ENCODE peak calls at places on chromosomes 1 and 21, in six cellular contexts. One of them, this sample, is unnamed.

GRCh38 chr21:46056450-46056903 is 41.4 kb upstream of the COL6A2 start:
- DNase-seq in activated T-helper 1 cell treated with anti-CD3 and anti-CD28 coated beads, Interleukin-12 subunit alpha, Interleukin-12 subunit beta, Interleukin-2, Interleukin-4 antibody, amounts not matched to agents 30 ng/mL and 10 ng/mL and 1 ng/mL, durations not matched to agents 14 hours and 24 hours and 36 hours: no peak
- DNase-seq in stimulated activated CD4-positive, alpha-beta T cell treated with anti-CD3 and anti-CD28 coated beads, Interleukin-1b, Interleukin-23, amount 100 ng/mL, for 4 hours: no peak
- DNase-seq in stimulated activated CD8-positive, alpha-beta memory T cell treated with anti-CD3 and anti-CD28 coated beads, Interleukin-15, amount 100 ng/mL, for 24 hours: no peak
- DNase-seq in GDM1: no peak
- DNase-seq in epithelial cell of esophagus: no peak
- DNase-seq in this sample: no peak

GRCh38 chr1:204465469-204466415 is 28.9 kb downstream of the PIK3C2B start:
- DNase-seq in activated T-helper 1 cell treated with anti-CD3 and anti-CD28 coated beads, Interleukin-12 subunit alpha, Interleukin-12 subunit beta, Interleukin-2, Interleukin-4 antibody, amounts not matched to agents 30 ng/mL and 10 ng/mL and 1 ng/mL, durations not matched to agents 14 hours and 24 hours and 36 hours: no peak
- DNase-seq in stimulated activated CD4-positive, alpha-beta T cell treated with anti-CD3 and anti-CD28 coated beads, Interleukin-1b, Interleukin-23, amount 100 ng/mL, for 4 hours: no peak
- DNase-seq in stimulated activated CD8-positive, alpha-beta memory T cell treated with anti-CD3 and anti-CD28 coated beads, Interleukin-15, amount 100 ng/mL, for 24 hours: no peak
- DNase-seq in GDM1: peak
- DNase-seq in epithelial cell of esophagus: no peak
- DNase-seq in this sample: peak

GRCh38 chr1:232905324-232906034 is 44.9 kb upstream of the NTPCR start:
- DNase-seq in activated T-helper 1 cell treated with anti-CD3 and anti-CD28 coated beads, Interleukin-12 subunit alpha, Interleukin-12 subunit beta, Interleukin-2, Interleukin-4 antibody, amounts not matched to agents 30 ng/mL and 10 ng/mL and 1 ng/mL, durations not matched to agents 14 hours and 24 hours and 36 hours: no peak
- DNase-seq in stimulated activated CD4-positive, alpha-beta T cell treated with anti-CD3 and anti-CD28 coated beads, Interleukin-1b, Interleukin-23, amount 100 ng/mL, for 4 hours: no peak
- DNase-seq in stimulated activated CD8-positive, alpha-beta memory T cell treated with anti-CD3 and anti-CD28 coated beads, Interleukin-15, amount 100 ng/mL, for 24 hours: no peak
- DNase-seq in GDM1: peak
- DNase-seq in epithelial cell of esophagus: peak
- DNase-seq in this sample: no peak

GRCh38 chr1:147542549-147542857 is 1.2 kb downstream of the BCL9 start:
- DNase-seq in activated T-helper 1 cell treated with anti-CD3 and anti-CD28 coated beads, Interleukin-12 subunit alpha, Interleukin-12 subunit beta, Interleukin-2, Interleukin-4 antibody, amounts not matched to agents 30 ng/mL and 10 ng/mL and 1 ng/mL, durations not matched to agents 14 hours and 24 hours and 36 hours: no peak
- DNase-seq in stimulated activated CD4-positive, alpha-beta T cell treated with anti-CD3 and anti-CD28 coated beads, Interleukin-1b, Interleukin-23, amount 100 ng/mL, for 4 hours: no peak
- DNase-seq in stimulated activated CD8-positive, alpha-beta memory T cell treated with anti-CD3 and anti-CD28 coated beads, Interleukin-15, amount 100 ng/mL, for 24 hours: no peak
- DNase-seq in GDM1: no peak
- DNase-seq in epithelial cell of esophagus: no peak
- DNase-seq in this sample: no peak

GRCh38 chr1:169572184-169572583 is 14.1 kb downstream of the F5 start:
- DNase-seq in activated T-helper 1 cell treated with anti-CD3 and anti-CD28 coated beads, Interleukin-12 subunit alpha, Interleukin-12 subunit beta, Interleukin-2, Interleukin-4 antibody, amounts not matched to agents 30 ng/mL and 10 ng/mL and 1 ng/mL, durations not matched to agents 14 hours and 24 hours and 36 hours: no peak
- DNase-seq in stimulated activated CD4-positive, alpha-beta T cell treated with anti-CD3 and anti-CD28 coated beads, Interleukin-1b, Interleukin-23, amount 100 ng/mL, for 4 hours: no peak
- DNase-seq in stimulated activated CD8-positive, alpha-beta memory T cell treated with anti-CD3 and anti-CD28 coated beads, Interleukin-15, amount 100 ng/mL, for 24 hours: no peak
- DNase-seq in GDM1: no peak
- DNase-seq in epithelial cell of esophagus: peak
- DNase-seq in this sample: no peak

GRCh38 chr1:6331543-6332246 is 61.9 kb downstream of the ACOT7 start:
- DNase-seq in activated T-helper 1 cell treated with anti-CD3 and anti-CD28 coated beads, Interleukin-12 subunit alpha, Interleukin-12 subunit beta, Interleukin-2, Interleukin-4 antibody, amounts not matched to agents 30 ng/mL and 10 ng/mL and 1 ng/mL, durations not matched to agents 14 hours and 24 hours and 36 hours: no peak
- DNase-seq in stimulated activated CD4-positive, alpha-beta T cell treated with anti-CD3 and anti-CD28 coated beads, Interleukin-1b, Interleukin-23, amount 100 ng/mL, for 4 hours: no peak
- DNase-seq in stimulated activated CD8-positive, alpha-beta memory T cell treated with anti-CD3 and anti-CD28 coated beads, Interleukin-15, amount 100 ng/mL, for 24 hours: no peak
- DNase-seq in GDM1: no peak
- DNase-seq in epithelial cell of esophagus: no peak
- DNase-seq in this sample: no peak

GRCh38 chr1:42432714-42433113 is 23.1 kb downstream of the ZMYND12 start:
- DNase-seq in activated T-helper 1 cell treated with anti-CD3 and anti-CD28 coated beads, Interleukin-12 subunit alpha, Interleukin-12 subunit beta, Interleukin-2, Interleukin-4 antibody, amounts not matched to agents 30 ng/mL and 10 ng/mL and 1 ng/mL, durations not matched to agents 14 hours and 24 hours and 36 hours: no peak
- DNase-seq in stimulated activated CD4-positive, alpha-beta T cell treated with anti-CD3 and anti-CD28 coated beads, Interleukin-1b, Interleukin-23, amount 100 ng/mL, for 4 hours: no peak
- DNase-seq in stimulated activated CD8-positive, alpha-beta memory T cell treated with anti-CD3 and anti-CD28 coated beads, Interleukin-15, amount 100 ng/mL, for 24 hours: no peak
- DNase-seq in GDM1: no peak
- DNase-seq in epithelial cell of esophagus: no peak
- DNase-seq in this sample: no peak

GRCh38 chr1:15762546-15762945 is 4.0 kb downstream of the FBLIM1 start:
- DNase-seq in activated T-helper 1 cell treated with anti-CD3 and anti-CD28 coated beads, Interleukin-12 subunit alpha, Interleukin-12 subunit beta, Interleukin-2, Interleukin-4 antibody, amounts not matched to agents 30 ng/mL and 10 ng/mL and 1 ng/mL, durations not matched to agents 14 hours and 24 hours and 36 hours: no peak
- DNase-seq in stimulated activated CD4-positive, alpha-beta T cell treated with anti-CD3 and anti-CD28 coated beads, Interleukin-1b, Interleukin-23, amount 100 ng/mL, for 4 hours: no peak
- DNase-seq in stimulated activated CD8-positive, alpha-beta memory T cell treated with anti-CD3 and anti-CD28 coated beads, Interleukin-15, amount 100 ng/mL, for 24 hours: no peak
- DNase-seq in GDM1: no peak
- DNase-seq in epithelial cell of esophagus: no peak
- DNase-seq in this sample: no peak

GRCh38 chr1:54244655-54245054 is 44.7 kb downstream of the MRPL37 start:
- DNase-seq in activated T-helper 1 cell treated with anti-CD3 and anti-CD28 coated beads, Interleukin-12 subunit alpha, Interleukin-12 subunit beta, Interleukin-2, Interleukin-4 antibody, amounts not matched to agents 30 ng/mL and 10 ng/mL and 1 ng/mL, durations not matched to agents 14 hours and 24 hours and 36 hours: no peak
- DNase-seq in stimulated activated CD4-positive, alpha-beta T cell treated with anti-CD3 and anti-CD28 coated beads, Interleukin-1b, Interleukin-23, amount 100 ng/mL, for 4 hours: no peak
- DNase-seq in stimulated activated CD8-positive, alpha-beta memory T cell treated with anti-CD3 and anti-CD28 coated beads, Interleukin-15, amount 100 ng/mL, for 24 hours: no peak
- DNase-seq in GDM1: no peak
- DNase-seq in epithelial cell of esophagus: no peak
- DNase-seq in this sample: no peak

GRCh38 chr1:66135165-66135564 is 342.5 kb downstream of the PDE4B start:
- DNase-seq in activated T-helper 1 cell treated with anti-CD3 and anti-CD28 coated beads, Interleukin-12 subunit alpha, Interleukin-12 subunit beta, Interleukin-2, Interleukin-4 antibody, amounts not matched to agents 30 ng/mL and 10 ng/mL and 1 ng/mL, durations not matched to agents 14 hours and 24 hours and 36 hours: no peak
- DNase-seq in stimulated activated CD4-positive, alpha-beta T cell treated with anti-CD3 and anti-CD28 coated beads, Interleukin-1b, Interleukin-23, amount 100 ng/mL, for 4 hours: no peak
- DNase-seq in stimulated activated CD8-positive, alpha-beta memory T cell treated with anti-CD3 and anti-CD28 coated beads, Interleukin-15, amount 100 ng/mL, for 24 hours: no peak
- DNase-seq in GDM1: no peak
- DNase-seq in epithelial cell of esophagus: no peak
- DNase-seq in this sample: no peak

GRCh38 chr1:180504186-180504585 is 1.8 kb upstream of the ACBD6 start:
- DNase-seq in activated T-helper 1 cell treated with anti-CD3 and anti-CD28 coated beads, Interleukin-12 subunit alpha, Interleukin-12 subunit beta, Interleukin-2, Interleukin-4 antibody, amounts not matched to agents 30 ng/mL and 10 ng/mL and 1 ng/mL, durations not matched to agents 14 hours and 24 hours and 36 hours: no peak
- DNase-seq in stimulated activated CD4-positive, alpha-beta T cell treated with anti-CD3 and anti-CD28 coated beads, Interleukin-1b, Interleukin-23, amount 100 ng/mL, for 4 hours: no peak
- DNase-seq in stimulated activated CD8-positive, alpha-beta memory T cell treated with anti-CD3 and anti-CD28 coated beads, Interleukin-15, amount 100 ng/mL, for 24 hours: no peak
- DNase-seq in GDM1: no peak
- DNase-seq in epithelial cell of esophagus: no peak
- DNase-seq in this sample: no peak

GRCh38 chr1:28720376-28720775 is 16.4 kb upstream of the YTHDF2 start:
- DNase-seq in activated T-helper 1 cell treated with anti-CD3 and anti-CD28 coated beads, Interleukin-12 subunit alpha, Interleukin-12 subunit beta, Interleukin-2, Interleukin-4 antibody, amounts not matched to agents 30 ng/mL and 10 ng/mL and 1 ng/mL, durations not matched to agents 14 hours and 24 hours and 36 hours: no peak
- DNase-seq in stimulated activated CD4-positive, alpha-beta T cell treated with anti-CD3 and anti-CD28 coated beads, Interleukin-1b, Interleukin-23, amount 100 ng/mL, for 4 hours: no peak
- DNase-seq in stimulated activated CD8-positive, alpha-beta memory T cell treated with anti-CD3 and anti-CD28 coated beads, Interleukin-15, amount 100 ng/mL, for 24 hours: no peak
- DNase-seq in GDM1: no peak
- DNase-seq in epithelial cell of esophagus: no peak
- DNase-seq in this sample: no peak